ENCODE peak calls at places on chromosomes 3 and 15, in six cellular contexts. One of them, this sample, is unnamed.

GRCh38 chr3:37017683-37018082 is 24.4 kb downstream of the MLH1 start:
- DNase-seq in tibial artery: no peak
- DNase-seq in AG04449: no peak
- DNase-seq in AG04450: no peak
- DNase-seq in hepatocyte: no peak
- DNase-seq in heart left ventricle: peak
- DNase-seq in this sample: no peak

GRCh38 chr15:62190257-62190656 is 25.2 kb upstream of the C2CD4B start:
- DNase-seq in tibial artery: no peak
- DNase-seq in AG04449: no peak
- DNase-seq in AG04450: no peak
- DNase-seq in hepatocyte: no peak
- DNase-seq in heart left ventricle: no peak
- DNase-seq in this sample: no peak

GRCh38 chr15:50964075-50964474 is 55.6 kb downstream of the AP4E1 start:
- DNase-seq in tibial artery: no peak
- DNase-seq in AG04449: no peak
- DNase-seq in AG04450: no peak
- DNase-seq in hepatocyte: no peak
- DNase-seq in heart left ventricle: no peak
- DNase-seq in this sample: no peak

GRCh38 chr15:71066983-71067382 is 48.3 kb upstream of the THSD4 start:
- DNase-seq in tibial artery: no peak
- DNase-seq in AG04449: no peak
- DNase-seq in AG04450: peak
- DNase-seq in hepatocyte: no peak
- DNase-seq in heart left ventricle: no peak
- DNase-seq in this sample: no peak

GRCh38 chr15:81666828-81667227 is 292.8 kb upstream of the TMC3 start:
- DNase-seq in tibial artery: no peak
- DNase-seq in AG04449: no peak
- DNase-seq in AG04450: no peak
- DNase-seq in hepatocyte: no peak
- DNase-seq in heart left ventricle: no peak
- DNase-seq in this sample: no peak

GRCh38 chr15:80825361-80826030 is 46.3 kb downstream of the CEMIP start:
- DNase-seq in tibial artery: no peak
- DNase-seq in AG04449: no peak
- DNase-seq in AG04450: no peak
- DNase-seq in hepatocyte: no peak
- DNase-seq in heart left ventricle: no peak
- DNase-seq in this sample: no peak

GRCh38 chr3:52983336-52983807 is 62.5 kb downstream of the SFMBT1 start:
- DNase-seq in tibial artery: no peak
- DNase-seq in AG04449: no peak
- DNase-seq in AG04450: no peak
- DNase-seq in hepatocyte: no peak
- DNase-seq in heart left ventricle: no peak
- DNase-seq in this sample: no peak

GRCh38 chr15:90231028-90232017 is 2.4 kb downstream of the CIB1 start:
- DNase-seq in tibial artery: no peak
- DNase-seq in AG04449: no peak
- DNase-seq in AG04450: no peak
- DNase-seq in hepatocyte: no peak
- DNase-seq in heart left ventricle: no peak
- DNase-seq in this sample: no peak

GRCh38 chr15:34679326-34679725 is 75.5 kb downstream of the GJD2 start:
- DNase-seq in tibial artery: no peak
- DNase-seq in AG04449: no peak
- DNase-seq in AG04450: no peak
- DNase-seq in hepatocyte: no peak
- DNase-seq in heart left ventricle: no peak
- DNase-seq in this sample: no peak

GRCh38 chr15:100806157-100806556 is 73.5 kb upstream of the ALDH1A3 start:
- DNase-seq in tibial artery: no peak
- DNase-seq in AG04449: no peak
- DNase-seq in AG04450: no peak
- DNase-seq in hepatocyte: no peak
- DNase-seq in heart left ventricle: no peak
- DNase-seq in this sample: no peak

GRCh38 chr3:155078959-155079794 is 942 bp upstream of the MME start:
- DNase-seq in tibial artery: no peak
- DNase-seq in AG04449: no peak
- DNase-seq in AG04450: no peak
- DNase-seq in hepatocyte: peak
- DNase-seq in heart left ventricle: no peak
- DNase-seq in this sample: no peak

GRCh38 chr3:169456900-169457299 is 206.6 kb downstream of the MECOM start:
- DNase-seq in tibial artery: no peak
- DNase-seq in AG04449: no peak
- DNase-seq in AG04450: no peak
- DNase-seq in hepatocyte: no peak
- DNase-seq in heart left ventricle: no peak
- DNase-seq in this sample: no peak

GRCh38 chr15:79093352-79093935 is 2.9 kb upstream of the RASGRF1 start:
- DNase-seq in tibial artery: peak
- DNase-seq in AG04449: no peak
- DNase-seq in AG04450: no peak
- DNase-seq in hepatocyte: no peak
- DNase-seq in heart left ventricle: no peak
- DNase-seq in this sample: no peak

GRCh38 chr15:31080618-31081017 is 20.9 kb downstream of the TRPM1 start:
- DNase-seq in tibial artery: no peak
- DNase-seq in AG04449: no peak
- DNase-seq in AG04450: no peak
- DNase-seq in hepatocyte: peak
- DNase-seq in heart left ventricle: peak
- DNase-seq in this sample: no peak

GRCh38 chr3:35932995-35933394 is 293.7 kb downstream of the ARPP21 start:
- DNase-seq in tibial artery: no peak
- DNase-seq in AG04449: no peak
- DNase-seq in AG04450: peak
- DNase-seq in hepatocyte: no peak
- DNase-seq in heart left ventricle: no peak
- DNase-seq in this sample: peak

GRCh38 chr3:48077835-48078234 is 61.6 kb upstream of the MAP4 start:
- DNase-seq in tibial artery: no peak
- DNase-seq in AG04449: peak
- DNase-seq in AG04450: no peak
- DNase-seq in hepatocyte: no peak
- DNase-seq in heart left ventricle: no peak
- DNase-seq in this sample: no peak

GRCh38 chr3:16252243-16252978 is 12.3 kb downstream of the DPH3 start:
- DNase-seq in tibial artery: no peak
- DNase-seq in AG04449: no peak
- DNase-seq in AG04450: no peak
- DNase-seq in hepatocyte: peak
- DNase-seq in heart left ventricle: no peak
- DNase-seq in this sample: no peak

GRCh38 chr15:31452595-31453557 is 126.2 kb downstream of the KLF13 start:
- DNase-seq in tibial artery: peak
- DNase-seq in AG04449: no peak
- DNase-seq in AG04450: no peak
- DNase-seq in hepatocyte: no peak
- DNase-seq in heart left ventricle: peak
- DNase-seq in this sample: no peak

GRCh38 chr3:139303216-139303615 is 40.6 kb upstream of the MRPS22 start:
- DNase-seq in tibial artery: no peak
- DNase-seq in AG04449: no peak
- DNase-seq in AG04450: no peak
- DNase-seq in hepatocyte: no peak
- DNase-seq in heart left ventricle: no peak
- DNase-seq in this sample: no peak

GRCh38 chr3:111695584-111696213 is 100.6 kb upstream of the ZBED2 start:
- DNase-seq in tibial artery: no peak
- DNase-seq in AG04449: no peak
- DNase-seq in AG04450: peak
- DNase-seq in hepatocyte: no peak
- DNase-seq in heart left ventricle: no peak
- DNase-seq in this sample: no peak

GRCh38 chr3:12943124-12944021 is 102.0 kb upstream of the RPL32 start:
- DNase-seq in tibial artery: no peak
- DNase-seq in AG04449: no peak
- DNase-seq in AG04450: no peak
- DNase-seq in hepatocyte: no peak
- DNase-seq in heart left ventricle: no peak
- DNase-seq in this sample: no peak

DNA sequence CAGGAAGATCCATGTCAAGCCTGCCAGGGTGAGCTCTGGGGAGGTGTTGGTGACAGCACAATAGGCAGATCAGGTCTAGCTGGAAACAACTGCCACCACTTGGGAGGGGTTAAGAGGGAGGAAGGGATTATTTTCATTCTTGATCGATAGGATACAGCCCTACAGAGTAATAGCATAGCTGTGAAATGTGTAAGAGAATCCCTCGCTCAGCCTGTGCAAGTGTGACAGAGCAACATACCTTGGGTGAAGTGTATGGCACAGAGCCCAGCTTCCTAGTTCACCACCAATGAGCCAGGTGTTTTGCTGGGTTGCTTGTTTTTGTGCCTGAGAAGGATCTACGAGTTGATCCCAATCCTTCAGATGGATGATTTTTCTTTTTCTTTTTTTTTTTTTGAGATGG is 9.2 kb upstream of the DCUN1D1 start:
- DNase-seq in tibial artery: no peak
- DNase-seq in AG04449: no peak
- DNase-seq in AG04450: no peak
- DNase-seq in hepatocyte: no peak
- DNase-seq in heart left ventricle: no peak
- DNase-seq in this sample: no peak
- H3K4me3 ChIP-seq in tibial artery: no peak
- H3K4me3 ChIP-seq in AG04449: no peak
- H3K4me3 ChIP-seq in AG04450: no peak
- H3K4me3 ChIP-seq in hepatocyte: no peak
- H3K4me3 ChIP-seq in heart left ventricle: no peak
- H3K4me3 ChIP-seq in this sample: no peak

DNA sequence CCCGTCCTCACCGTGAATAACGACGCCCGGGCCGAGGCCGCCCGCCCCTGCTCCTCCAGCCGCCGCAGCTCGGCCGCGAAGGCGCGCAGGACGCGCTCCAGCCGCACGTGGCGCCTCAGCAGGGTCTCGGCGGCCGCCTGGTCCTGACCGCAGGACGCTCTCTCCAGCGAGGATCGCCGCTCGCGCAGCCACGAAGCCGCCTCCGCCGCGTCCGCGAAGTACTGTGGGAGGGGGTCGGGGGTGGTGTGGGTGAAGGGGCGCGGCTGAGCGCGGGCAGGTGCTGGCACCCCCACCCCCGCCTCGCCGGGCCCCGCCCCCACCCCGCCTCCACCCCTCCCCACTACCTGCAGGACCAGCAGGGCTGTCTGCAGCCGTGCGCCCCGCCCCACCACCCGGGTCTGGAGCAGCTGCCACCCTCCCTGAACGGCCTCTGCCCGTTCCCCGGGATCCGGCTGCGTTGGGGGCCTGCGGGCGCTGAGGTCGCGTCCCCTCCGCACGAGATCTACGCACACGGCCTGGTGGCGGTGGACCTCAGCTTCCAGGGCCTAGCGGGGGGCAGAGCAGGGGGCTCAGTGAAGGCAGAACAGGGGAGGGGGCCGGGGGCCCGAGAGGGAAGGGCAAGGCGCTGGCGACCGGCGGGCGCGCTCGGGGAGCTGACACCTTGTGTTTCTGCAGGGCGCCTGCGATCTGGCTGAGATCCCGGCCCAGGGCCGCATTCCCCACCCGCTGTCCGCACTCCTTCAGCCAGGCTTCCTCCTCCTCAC is 11.7 kb downstream of the SPTBN5 start:
- DNase-seq in tibial artery: no peak
- DNase-seq in AG04449: no peak
- DNase-seq in AG04450: no peak
- DNase-seq in hepatocyte: peak
- DNase-seq in heart left ventricle: peak
- DNase-seq in this sample: no peak
- H3K4me3 ChIP-seq in tibial artery: no peak
- H3K4me3 ChIP-seq in AG04449: no peak
- H3K4me3 ChIP-seq in AG04450: no peak
- H3K4me3 ChIP-seq in hepatocyte: no peak
- H3K4me3 ChIP-seq in heart left ventricle: peak
- H3K4me3 ChIP-seq in this sample: peak

GRCh38 chr3:42023380-42023779 is 61.5 kb upstream of the ULK4 start:
- DNase-seq in tibial artery: no peak
- DNase-seq in AG04449: no peak
- DNase-seq in AG04450: no peak
- DNase-seq in hepatocyte: no peak
- DNase-seq in heart left ventricle: no peak
- DNase-seq in this sample: no peak

GRCh38 chr3:42022355-42022754 is 60.5 kb upstream of the ULK4 start:
- DNase-seq in tibial artery: no peak
- DNase-seq in AG04449: no peak
- DNase-seq in AG04450: no peak
- DNase-seq in hepatocyte: no peak
- DNase-seq in heart left ventricle: no peak
- DNase-seq in this sample: no peak

GRCh38 chr3:42028474-42028873 is 62.7 kb upstream of the TRAK1 start:
- DNase-seq in tibial artery: no peak
- DNase-seq in AG04449: no peak
- DNase-seq in AG04450: no peak
- DNase-seq in hepatocyte: no peak
- DNase-seq in heart left ventricle: no peak
- DNase-seq in this sample: no peak

GRCh38 chr3:42024578-42025387 is 62.9 kb upstream of the ULK4 start:
- DNase-seq in tibial artery: no peak
- DNase-seq in AG04449: no peak
- DNase-seq in AG04450: no peak
- DNase-seq in hepatocyte: no peak
- DNase-seq in heart left ventricle: no peak
- DNase-seq in this sample: peak

DNA sequence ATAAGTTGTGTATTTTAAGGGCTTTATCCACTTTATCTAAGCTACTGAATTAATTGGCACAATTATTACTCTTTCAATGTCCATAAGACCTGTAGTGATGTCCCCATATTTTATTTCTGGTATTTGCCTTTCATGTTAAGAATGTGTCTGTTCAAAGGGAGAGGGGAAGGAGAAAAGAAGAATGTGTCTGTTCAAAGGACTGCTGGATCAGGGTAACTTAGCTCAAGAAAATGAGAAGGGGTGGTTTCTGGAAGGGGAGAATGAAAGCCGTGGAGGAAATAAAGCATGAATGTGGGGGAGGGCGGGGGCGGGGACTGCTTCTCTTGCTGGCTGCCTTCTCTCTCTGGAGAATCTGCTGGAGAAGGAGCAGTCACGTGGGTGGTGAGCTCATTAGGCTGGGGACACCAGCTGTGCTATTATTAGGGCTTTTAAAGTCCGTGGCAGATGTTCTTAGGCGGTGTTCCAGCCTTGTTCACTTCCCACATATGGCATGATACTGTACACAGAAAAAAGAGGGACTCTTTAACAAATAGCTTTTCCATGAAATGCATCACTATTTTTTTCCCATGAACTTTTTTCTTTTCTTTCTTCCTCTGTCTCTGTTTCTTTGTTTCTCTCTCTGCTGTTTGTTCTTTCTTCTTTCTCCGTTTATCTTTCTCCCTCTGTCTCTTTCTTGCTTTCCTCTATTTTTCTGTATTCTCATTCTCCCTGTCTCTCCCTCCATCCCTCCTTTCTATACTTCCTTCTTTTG is 63.7 kb upstream of the ULK4 start:
- DNase-seq in tibial artery: peak
- DNase-seq in AG04449: peak
- DNase-seq in AG04450: peak
- DNase-seq in hepatocyte: peak
- DNase-seq in heart left ventricle: peak
- DNase-seq in this sample: peak
- H3K4me3 ChIP-seq in tibial artery: peak
- H3K4me3 ChIP-seq in AG04449: peak
- H3K4me3 ChIP-seq in AG04450: peak
- H3K4me3 ChIP-seq in hepatocyte: no peak
- H3K4me3 ChIP-seq in heart left ventricle: no peak
- H3K4me3 ChIP-seq in this sample: peak

GRCh38 chr3:14537590-14538450 is 2.3 kb downstream of the GRIP2 start:
- DNase-seq in tibial artery: no peak
- DNase-seq in AG04449: no peak
- DNase-seq in AG04450: no peak
- DNase-seq in hepatocyte: no peak
- DNase-seq in heart left ventricle: peak
- DNase-seq in this sample: no peak
- H3K4me3 ChIP-seq in tibial artery: no peak
- H3K4me3 ChIP-seq in AG04449: no peak
- H3K4me3 ChIP-seq in AG04450: no peak
- H3K4me3 ChIP-seq in hepatocyte: no peak
- H3K4me3 ChIP-seq in heart left ventricle: peak
- H3K4me3 ChIP-seq in this sample: no peak

This sample was measured in epithelial cell of proximal tubule.